ENCODE peak calls at places on chromosomes 16 and 17, in ten cellular contexts. C, F, H, V, W, R, L, O, I and S are unnamed samples.

GRCh38 chr16:80591071-80591935 is 50.5 kb downstream of the DYNLRB2 start:
- DNase-seq in C (no peak), F (no peak), H (no peak), V (no peak), W (no peak), R (no peak), L (no peak), O (no peak), I (no peak), S (no peak)

GRCh38 chr17:2782030-2782429 is 14.2 kb upstream of the RAP1GAP2 start:
- DNase-seq in C (peak; percentile 38), F (no peak), H (peak; percentile 16), V (no peak), W (no peak), R (no peak), L (no peak), O (no peak), I (no peak), S (no peak)

GRCh38 chr17:66837883-66838665 is 3.2 kb downstream of the CACNG5 start:
- DNase-seq in C (no peak), F (no peak), H (no peak), V (no peak), W (no peak), R (no peak), L (no peak), O (no peak), I (no peak), S (no peak)

GRCh38 chr16:85825326-85825725 is 25.8 kb downstream of the COX4I1 start:
- DNase-seq in C (no peak), F (no peak), H (no peak), V (no peak), W (no peak), R (peak; percentile 27), L (no peak), O (no peak), I (no peak), S (peak; percentile 45)

GRCh38 chr17:2058521-2059124 is 3.7 kb downstream of the HIC1 start:
- DNase-seq in C (peak; percentile 50), F (peak; percentile 62), H (no peak), V (no peak), W (peak; percentile 63), R (peak; percentile 57), L (no peak), O (no peak), I (peak; percentile 92), S (peak; percentile 82)

GRCh38 chr17:22270381-22270780 is 578.1 kb downstream of the KCNJ18 start:
- DNase-seq in C (no peak), F (no peak), H (no peak), V (no peak), W (no peak), R (no peak), L (no peak), O (no peak), I (peak; percentile 27), S (no peak)

GRCh38 chr16:31474173-31474714 is 2.3 kb downstream of the TGFB1I1 start:
- DNase-seq in C (peak; percentile 83), F (no peak), H (no peak), V (no peak), W (no peak), R (no peak), L (no peak), O (no peak), I (no peak), S (no peak)

GRCh38 chr16:64311241-64311640 is 810.6 kb downstream of the CDH11 start:
- DNase-seq in C (peak; percentile 23), F (no peak), H (peak; percentile 48), V (no peak), W (no peak), R (no peak), L (no peak), O (no peak), I (no peak), S (no peak)

GRCh38 chr17:35578195-35578928 is at the start of gene PEX12:
- DNase-seq in C (peak; percentile 89), F (peak; percentile 95), H (peak; percentile 84), V (peak; percentile 61), W (peak; percentile 92), R (peak; percentile 95), L (peak; percentile 81), O (peak; percentile 87), I (peak; percentile 98), S (peak; percentile 95)

GRCh38 chr17:7858487-7858832 is 657 bp downstream of the CYB5D1 start:
- DNase-seq in C (peak; percentile 92), F (peak; percentile 61), H (peak; percentile 40), V (peak; percentile 45), W (peak; percentile 73), R (peak; percentile 83), L (no peak), O (no peak), I (no peak), S (peak; percentile 89)

GRCh38 chr17:17685775-17686291 is 4.6 kb downstream of the RAI1 start:
- DNase-seq in C (peak; percentile 92), F (no peak), H (peak; percentile 93), V (peak; percentile 96), W (peak; percentile 70), R (no peak), L (peak; percentile 60), O (peak; percentile 65), I (no peak), S (peak; percentile 47)

GRCh38 chr17:3892095-3892998 is 506 bp downstream of the CAMKK1 start:
- DNase-seq in C (peak; percentile 86), F (peak; percentile 23), H (peak; percentile 69), V (peak; percentile 71), W (peak; percentile 81), R (peak; percentile 27), L (no peak), O (peak; percentile 86), I (peak; percentile 52), S (peak; percentile 66)

GRCh38 chr16:374616-374926 is 4.2 kb upstream of the MRPL28 start:
- DNase-seq in C (no peak), F (no peak), H (no peak), V (no peak), W (no peak), R (no peak), L (no peak), O (no peak), I (no peak), S (no peak)

GRCh38 chr16:372584-372983 is 2.2 kb upstream of the MRPL28 start:
- DNase-seq in C (no peak), F (no peak), H (no peak), V (no peak), W (no peak), R (no peak), L (no peak), O (no peak), I (no peak), S (no peak)

GRCh38 chr16:373848-374615 is 3.7 kb upstream of the MRPL28 start:
- DNase-seq in C (no peak), F (no peak), H (no peak), V (no peak), W (no peak), R (no peak), L (no peak), O (no peak), I (no peak), S (no peak)

GRCh38 chr16:371729-372521 is 1.6 kb upstream of the MRPL28 start:
- DNase-seq in C (no peak), F (no peak), H (no peak), V (no peak), W (no peak), R (no peak), L (no peak), O (no peak), I (no peak), S (no peak)

GRCh38 chr16:373020-373598 is 2.8 kb upstream of the MRPL28 start:
- DNase-seq in C (no peak), F (no peak), H (no peak), V (no peak), W (no peak), R (no peak), L (no peak), O (no peak), I (no peak), S (no peak)
- H3K27ac ChIP-seq in C (no peak overlapping the region), F (no peak overlapping the region), H (no peak overlapping the region), V (no peak overlapping the region), W (no peak overlapping the region), R (no peak overlapping the region), L (no peak overlapping the region), O (no peak overlapping the region), I (no peak overlapping the region), S (no peak overlapping the region)

GRCh38 chr17:74903034-74903433 is 9.6 kb upstream of the FADS6 start:
- DNase-seq in C (no peak), F (no peak), H (no peak), V (no peak), W (no peak), R (no peak), L (no peak), O (no peak), I (no peak), S (no peak)
- H3K9me2 ChIP-seq in C (no peaks in the 10 kb centered on the region), F (no peaks in the 10 kb centered on the region), H (no peaks in the 10 kb centered on the region), V (no peaks in the 10 kb centered on the region), W (no peaks in the 10 kb centered on the region), R (no peaks in the 10 kb centered on the region), L (no peaks in the 10 kb centered on the region), O (no peaks in the 10 kb centered on the region), I (no peaks in the 10 kb centered on the region), S (no peaks in the 10 kb centered on the region)

DNA sequence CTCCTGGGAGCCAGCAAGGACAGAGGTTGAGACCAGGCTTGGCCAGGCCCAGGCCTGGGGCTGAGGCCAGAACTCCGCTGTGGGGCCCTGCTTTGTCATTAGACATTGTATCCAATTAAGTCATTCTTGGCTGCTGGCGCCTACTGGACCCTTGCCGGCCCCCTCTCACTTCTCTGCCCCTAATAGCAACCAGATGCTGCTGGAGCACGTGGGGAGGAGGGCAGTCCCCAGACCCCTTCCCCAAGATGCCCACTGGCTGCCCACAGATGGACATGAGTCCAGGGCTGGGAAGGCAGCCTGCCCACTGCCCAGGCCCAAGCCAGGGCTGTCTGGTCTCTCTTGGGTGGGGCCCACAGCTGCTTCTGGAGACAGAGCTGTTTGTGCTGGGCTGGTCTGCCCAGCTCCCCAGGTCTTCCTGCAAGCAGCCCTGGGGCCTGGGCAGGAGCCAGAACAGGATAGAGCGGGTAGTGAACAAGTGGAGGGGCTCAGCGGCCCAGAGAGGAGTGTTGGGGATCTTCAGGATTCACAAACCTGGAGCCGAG is 7.8 kb downstream of the PLXDC1 start:
- DNase-seq in C (peak; percentile 22), F (no peak), H (no peak), V (no peak), W (no peak), R (no peak), L (no peak), O (peak; percentile 74), I (no peak), S (no peak)
- H3K27ac ChIP-seq in C (peak overlapping the region; percentile 22), F (no peak overlapping the region), H (no peak overlapping the region), V (no peak overlapping the region), W (peak overlapping the region; percentile 69), R (no peak overlapping the region), L (no peak overlapping the region), O (no peak overlapping the region), I (no peak overlapping the region), S (no peak overlapping the region)

DNA sequence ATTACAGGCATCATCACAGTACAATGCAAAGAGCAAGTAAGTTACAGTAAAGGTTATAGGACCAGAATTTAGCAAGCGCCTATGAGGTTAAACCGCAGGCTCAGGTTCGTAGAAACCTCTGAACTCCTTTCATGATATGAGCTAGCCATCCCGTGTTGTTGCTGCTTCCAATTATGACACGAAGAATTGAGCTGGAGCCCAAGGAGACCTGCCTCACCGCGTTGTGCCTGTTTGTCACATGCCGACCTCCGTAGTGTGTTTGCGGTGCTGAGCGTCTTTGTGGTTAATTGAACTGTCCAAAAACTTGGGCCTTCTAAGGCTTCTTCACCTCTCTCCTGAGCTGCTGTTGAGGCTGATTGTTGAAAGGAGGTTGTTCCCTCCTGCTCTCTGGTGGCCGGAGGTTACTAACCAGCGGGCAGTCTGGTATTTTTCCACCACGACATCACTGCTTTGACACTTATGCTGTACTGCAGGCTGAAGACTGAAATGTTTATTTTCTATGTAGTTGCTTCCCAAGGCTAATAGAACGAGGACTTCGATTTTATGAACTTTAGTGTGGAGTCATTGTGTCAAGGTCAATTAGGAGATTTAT is 67.5 kb downstream of the SEC14L1 start:
- DNase-seq in C (peak; percentile 82), F (peak; percentile 62), H (no peak), V (no peak), W (peak; percentile 74), R (no peak), L (no peak), O (no peak), I (no peak), S (peak; percentile 22)
- H3K9me2 ChIP-seq in C (no peaks in the 10 kb centered on the region), F (no peaks in the 10 kb centered on the region), H (no peaks in the 10 kb centered on the region), V (no peaks in the 10 kb centered on the region), W (no peaks in the 10 kb centered on the region), R (no peaks in the 10 kb centered on the region), L (no peaks in the 10 kb centered on the region), O (no peaks in the 10 kb centered on the region), I (no peaks in the 10 kb centered on the region), S (no peaks in the 10 kb centered on the region)